ENCODE peak calls at places on chromosomes 1 and 21, in five cellular contexts. X, Q, V, S and R are unnamed samples.

GRCh38 chr1:167219194-167219593 is 1.5 kb upstream of the POU2F1 start:
- DNase-seq in X (no peak), Q (no peak), V (no peak), S (no peak), R (no peak)

GRCh38 chr1:10818262-10819197 is 22.1 kb upstream of the CASZ1 start:
- DNase-seq in X (no peak), Q (peak; percentile 63), V (no peak), S (no peak), R (no peak)

GRCh38 chr1:56429288-56429687 is 150.1 kb downstream of the PLPP3 start:
- DNase-seq in X (no peak), Q (no peak), V (no peak), S (no peak), R (no peak)

GRCh38 chr1:168236836-168237611 is 11.2 kb downstream of the SFT2D2 start:
- DNase-seq in X (no peak), Q (no peak), V (peak; percentile 62), S (no peak), R (no peak)

GRCh38 chr21:31018232-31018631 is 20.0 kb downstream of the KRTAP19-8 start:
- DNase-seq in X (no peak), Q (no peak), V (no peak), S (no peak), R (no peak)

GRCh38 chr1:114087495-114087894 is 66.2 kb downstream of the SYT6 start:
- DNase-seq in X (no peak), Q (no peak), V (no peak), S (no peak), R (no peak)

GRCh38 chr1:232501856-232502255 is 128.1 kb downstream of the SIPA1L2 start:
- DNase-seq in X (no peak), Q (no peak), V (no peak), S (no peak), R (no peak)

GRCh38 chr1:53678046-53678445 is 60.9 kb downstream of the GLIS1 start:
- DNase-seq in X (no peak), Q (no peak), V (no peak), S (no peak), R (no peak)

GRCh38 chr1:153465728-153466625 is 5.5 kb upstream of the S100A7 start:
- DNase-seq in X (no peak), Q (peak; percentile 63), V (peak; percentile 90), S (peak; percentile 48), R (no peak)

GRCh38 chr1:94729287-94729686 is 90.9 kb upstream of the SLC44A3 start:
- DNase-seq in X (no peak), Q (no peak), V (no peak), S (no peak), R (no peak)

GRCh38 chr1:245091818-245092637 is 62.8 kb upstream of the KIF26B start:
- DNase-seq in X (no peak), Q (peak; percentile 75), V (no peak), S (no peak), R (no peak)

GRCh38 chr1:186014370-186015030 is 280.3 kb downstream of the HMCN1 start:
- DNase-seq in X (no peak), Q (no peak), V (no peak), S (no peak), R (no peak)

GRCh38 chr1:110393691-110394564 is 3.1 kb upstream of the SLC16A4 start:
- DNase-seq in X (no peak), Q (no peak), V (no peak), S (no peak), R (no peak)

GRCh38 chr1:34806396-34806795 is 13.6 kb downstream of the GJA4 start:
- DNase-seq in X (no peak), Q (no peak), V (no peak), S (no peak), R (no peak)

GRCh38 chr1:171343727-171344472 is 29.9 kb downstream of the FMO4 start:
- DNase-seq in X (no peak), Q (no peak), V (no peak), S (no peak), R (no peak)

GRCh38 chr1:56448937-56449336 is 130.4 kb downstream of the PLPP3 start:
- DNase-seq in X (no peak), Q (no peak), V (no peak), S (no peak), R (no peak)

GRCh38 chr1:174956976-174957375 is 42.8 kb upstream of the CACYBP start:
- DNase-seq in X (no peak), Q (no peak), V (no peak), S (no peak), R (no peak)

GRCh38 chr1:216614011-216614934 is 109.0 kb downstream of the ESRRG start:
- DNase-seq in X (no peak), Q (no peak), V (no peak), S (no peak), R (no peak)

GRCh38 chr21:15134711-15135110 is 69.9 kb upstream of the NRIP1 start:
- DNase-seq in X (no peak), Q (no peak), V (no peak), S (no peak), R (no peak)